ENCODE peak calls at places on chromosome 20, in five cellular contexts. H is Calu3, N is AG10803, B is GM12864, T is mucosa of descending colon. G is an unnamed sample.

GRCh38 chr20:44828640-44829039 is 18.3 kb upstream of the RIMS4 start:
- DNase-seq in N (no peak), T (no peak), B (no peak), H (no peak), G (no peak)

GRCh38 chr20:33864324-33864963 is 53.3 kb downstream of the CHMP4B start:
- DNase-seq in N (no peak), T (no peak), B (no peak), H (no peak), G (no peak)

GRCh38 chr20:60037120-60037499 is 78.9 kb downstream of the CDH26 start:
- DNase-seq in T (no peak), B (no peak), N (peak; percentile 33), H (peak; percentile 44), G (no peak)

GRCh38 chr20:48623176-48623905 is 204.5 kb downstream of the PREX1 start:
- DNase-seq in T (no peak), H (no peak), N (no peak), B (no peak), G (no peak)

GRCh38 chr20:57108742-57109141 is 157.7 kb downstream of the BMP7 start:
- DNase-seq in N (no peak), T (no peak), H (no peak), B (no peak), G (no peak)

GRCh38 chr20:4050581-4050980 is 35.2 kb upstream of the RNF24 start:
- DNase-seq in H (no peak), B (no peak), T (no peak), N (no peak), G (no peak)

GRCh38 chr20:14963262-14963663 is 625.9 kb upstream of the FLRT3 start:
- DNase-seq in B (no peak), T (no peak), N (peak; percentile 12), H (no peak), G (no peak)

GRCh38 chr20:45822863-45823262 is 4.2 kb downstream of the TNNC2 start:
- DNase-seq in H (peak; percentile 70), T (peak; percentile 71), B (no peak), N (peak; percentile 27), G (no peak)

GRCh38 chr20:49724637-49725606 is 11.2 kb upstream of the B4GALT5 start:
- DNase-seq in T (no peak), N (peak; percentile 41), H (peak; percentile 41), B (no peak), G (peak; percentile 16)

GRCh38 chr20:10217517-10218410 is 866 bp upstream of the SNAP25 start:
- DNase-seq in H (peak; percentile 49), B (no peak), N (peak; percentile 67), T (no peak), G (peak; percentile 70)

GRCh38 chr20:36538026-36538764 is 3.1 kb upstream of the MYL9 start:
- DNase-seq in N (no peak), B (no peak), T (no peak), H (no peak), G (no peak)

GRCh38 chr20:17615645-17616479 is 46.0 kb downstream of the DSTN start:
- DNase-seq in T (no peak), B (no peak), N (no peak), H (no peak), G (no peak)

GRCh38 chr20:18276821-18277220 is 11.5 kb upstream of the ZNF133 start:
- DNase-seq in H (peak; percentile 67), T (peak; percentile 85), B (no peak), N (peak; percentile 59), G (peak; percentile 77)

GRCh38 chr20:48697845-48698491 is 129.8 kb downstream of the PREX1 start:
- DNase-seq in T (peak; percentile 68), N (peak; percentile 87), B (no peak), H (peak; percentile 74), G (no peak)

GRCh38 chr20:33751775-33752174 is 20.0 kb downstream of the ZNF341 start:
- DNase-seq in N (no peak), B (no peak), H (no peak), T (no peak), G (no peak)

GRCh38 chr20:19181552-19181951 is 30.9 kb upstream of the SLC24A3 start:
- DNase-seq in N (no peak), T (no peak), H (no peak), B (no peak), G (no peak)

GRCh38 chr20:56845546-56846081 is 216.5 kb downstream of the TFAP2C start:
- DNase-seq in B (no peak), T (no peak), N (no peak), H (no peak), G (no peak)

GRCh38 chr20:45036044-45036755 is 64.7 kb downstream of the KCNS1 start:
- DNase-seq in B (no peak), T (no peak), N (peak; percentile 68), H (peak; percentile 45), G (no peak)

GRCh38 chr20:47809561-47809960 is 24.3 kb upstream of the SULF2 start:
- DNase-seq in B (no peak), N (no peak), H (peak; percentile 95), T (no peak), G (no peak)

GRCh38 chr20:45783656-45784294 is 7.9 kb downstream of the WFDC3 start:
- DNase-seq in H (peak; percentile 66), B (no peak), N (no peak), T (peak; percentile 76), G (no peak)

GRCh38 chr20:23136893-23137745 is 51.0 kb upstream of the CD93 start:
- DNase-seq in T (no peak), H (peak; percentile 22), B (no peak), N (no peak), G (no peak)

GRCh38 chr20:61932199-61932592 is 133.5 kb downstream of the TAF4 start:
- DNase-seq in T (no peak), N (no peak), H (no peak), B (no peak), G (no peak)

GRCh38 chr20:64143018-64143801 is 21.0 kb upstream of the MYT1 start:
- DNase-seq in B (no peak), H (no peak), T (no peak), N (no peak), G (no peak)

GRCh38 chr20:36219671-36220220 is 16.5 kb upstream of the AAR2 start:
- DNase-seq in T (no peak), N (no peak), H (no peak), B (no peak), G (no peak)

GRCh38 chr20:18287546-18287914 is 797 bp upstream of the ZNF133 start:
- DNase-seq in H (no peak), B (no peak), N (no peak), T (no peak), G (peak; percentile 8)

DNA sequence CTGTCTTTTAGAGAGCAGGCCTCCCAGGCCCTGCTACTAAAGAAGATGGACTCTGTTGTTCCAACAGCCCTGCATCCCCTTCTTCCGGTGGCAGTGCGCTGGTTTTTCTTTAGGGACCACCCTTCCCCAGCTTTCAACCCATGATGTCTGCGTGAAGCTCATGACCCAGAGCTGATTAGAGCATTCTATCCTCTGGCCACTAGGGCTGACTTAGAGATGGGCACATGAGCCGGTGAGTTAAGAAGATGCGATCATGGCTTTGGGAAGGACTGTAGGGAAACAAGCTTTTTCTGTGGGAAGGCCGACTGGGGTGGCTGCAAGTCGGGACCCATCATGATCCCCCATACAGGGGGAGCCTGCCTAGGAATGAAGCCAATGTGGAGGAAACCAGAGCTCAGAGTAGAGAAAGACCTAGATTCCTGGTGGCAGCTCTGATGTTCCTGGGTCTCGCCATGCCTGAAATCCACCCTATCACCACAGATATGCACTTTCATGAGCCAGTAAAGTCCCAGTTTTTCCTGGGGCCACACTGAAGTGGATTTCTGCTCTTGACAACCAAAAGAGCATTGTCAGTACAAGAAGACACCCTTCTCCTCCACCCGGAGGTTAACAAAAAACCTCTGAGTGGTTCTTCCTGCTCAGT is 29.1 kb upstream of the STX16 start:
- DNase-seq in H (no peak), B (no peak), T (no peak), N (no peak), G (no peak)
- TF ChIP-seq CTCF in H (no peak), B (peak; percentile 47), T (no peak), N (peak; percentile 7), G (no peak)

DNA sequence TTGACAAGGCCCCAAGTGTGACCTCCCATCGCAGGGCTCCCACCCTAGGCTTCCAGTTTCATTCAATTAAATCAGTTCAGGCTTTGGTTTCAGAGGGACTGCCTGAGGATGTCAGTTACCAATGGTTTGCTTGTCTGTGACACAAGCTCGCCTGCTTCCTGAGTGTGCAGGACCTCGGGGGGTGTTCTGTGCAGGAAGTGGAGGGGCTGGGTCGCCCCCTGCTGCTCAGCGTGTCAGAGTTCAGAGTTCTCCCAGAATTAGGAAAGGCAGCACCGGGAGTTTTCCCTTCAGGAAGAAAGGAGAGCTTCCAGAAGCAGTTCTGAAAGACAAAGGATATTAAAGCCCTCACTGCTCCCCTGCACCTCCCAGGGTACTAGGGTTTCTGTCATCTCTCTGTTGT is 50.8 kb upstream of the TGM3 start:
- DNase-seq in H (no peak), N (no peak), B (no peak), T (no peak), G (peak; percentile 40)
- TF ChIP-seq CTCF in H (no peak), N (no peak), B (no peak), T (no peak), G (no peak)

DNA sequence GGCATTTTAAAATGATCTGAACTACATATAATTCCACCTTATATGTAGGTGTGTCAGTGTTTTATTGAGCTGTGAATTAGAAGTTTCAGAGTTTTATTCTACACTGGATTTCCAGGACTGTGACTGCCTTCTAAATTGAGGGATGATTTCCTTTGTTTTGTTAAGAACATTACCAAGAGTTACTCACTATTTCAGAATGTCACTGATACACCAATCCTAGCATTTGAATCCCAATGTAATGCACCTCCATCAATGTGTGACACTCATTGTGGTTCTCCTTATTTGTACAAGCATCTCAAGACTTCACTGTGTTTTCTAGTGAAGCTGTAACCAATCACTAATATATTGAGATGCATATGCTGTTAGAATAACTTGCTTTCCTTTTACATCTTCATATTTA is 86.8 kb downstream of the PLCB1 start:
- DNase-seq in N (peak; percentile 84), B (no peak), T (no peak), H (no peak), G (no peak)
- TF ChIP-seq CTCF in N (no peak), B (no peak), T (no peak), H (no peak), G (no peak)

DNA sequence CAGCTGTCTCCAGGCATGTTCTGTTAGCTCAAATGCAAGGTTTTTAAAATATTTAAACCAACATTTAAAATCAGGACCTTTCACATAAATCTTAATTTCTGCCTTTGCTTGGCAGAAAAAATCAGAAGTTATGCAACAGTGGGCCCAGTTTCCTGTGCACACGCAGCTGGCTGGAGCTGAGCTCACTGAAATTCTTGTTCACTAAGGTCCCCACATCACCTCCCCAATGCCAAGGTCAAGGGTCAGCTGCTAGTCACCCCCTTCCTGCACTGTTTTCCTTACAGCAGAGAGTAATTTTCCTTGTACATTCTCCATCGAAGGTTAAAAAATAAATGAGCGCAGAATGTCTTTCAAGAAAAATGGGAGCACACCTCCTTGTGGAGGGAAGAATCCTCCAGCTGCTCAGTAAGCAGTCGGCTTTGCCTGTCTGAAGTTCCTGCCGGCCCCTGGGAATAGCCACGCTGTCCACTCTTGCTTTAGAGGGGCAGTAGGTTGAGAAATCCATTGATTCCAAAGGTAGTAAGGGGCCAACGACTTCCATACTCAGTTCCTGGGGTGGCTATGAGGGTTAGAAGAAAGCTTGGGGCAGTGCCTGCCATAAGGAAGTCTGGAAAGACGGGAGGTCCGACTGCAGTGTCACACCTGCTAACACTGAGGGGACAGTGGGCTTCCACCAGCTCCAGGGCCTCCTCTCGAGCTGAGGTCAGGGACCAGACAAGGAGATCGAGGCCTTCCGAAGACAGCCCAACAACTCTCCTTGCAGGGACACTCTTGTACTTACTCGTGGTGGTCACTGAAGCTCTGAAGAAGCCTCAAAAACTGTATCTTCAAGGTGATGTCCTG is 56.8 kb downstream of the MYH7B start:
- DNase-seq in T (no peak), H (no peak), N (no peak), B (no peak), G (no peak)
- TF ChIP-seq CTCF in T (no peak), H (no peak), N (no peak), B (no peak), G (no peak)

G was measured in nephron progenitor cell.